ENCODE peak calls at places on chromosomes 13 and 19, in ten cellular contexts. C is amygdala; A is stimulated activated CD4-positive, alpha-beta T cell treated with anti-CD3 and anti-CD28 coated beads, TNF-alpha, amount 100 ng/mL, for 1 hour; T is activated T-cell treated with anti-CD3 and anti-CD28 coated beads for 1 hour; J is T follicular helper cell; H is Kasumi-1; L is aorta; K is foreskin fibroblast; E is IMR-90; R is HS-5. O is an unnamed sample.

GRCh38 chr13:98142427-98143156 is at the start of gene FARP1:
- DNase-seq in C (peak), A (no peak), T (no peak), J (no peak), H (no peak), L (peak), K (peak), E (peak), R (no peak), O (peak)

GRCh38 chr13:99655351-99656091 is 154.2 kb downstream of the TM9SF2 start:
- DNase-seq in C (no peak), A (no peak), T (no peak), J (no peak), H (no peak), L (no peak), K (peak), E (peak), R (no peak), O (no peak)

GRCh38 chr19:24166055-24166454 is 79.1 kb downstream of the ZNF254 start:
- DNase-seq in C (no peak), A (no peak), T (no peak), J (no peak), H (no peak), L (no peak), K (peak), E (peak), R (peak), O (no peak)

GRCh38 chr19:47240996-47241918 is 10.3 kb upstream of the BBC3 start:
- DNase-seq in C (peak), A (peak), T (peak), J (peak), H (peak), L (peak), K (peak), E (peak), R (no peak), O (no peak)

GRCh38 chr13:39072842-39073241 is 34.6 kb downstream of the NHLRC3 start:
- DNase-seq in C (no peak), A (no peak), T (no peak), J (no peak), H (no peak), L (no peak), K (no peak), E (no peak), R (no peak), O (no peak)

GRCh38 chr13:45700971-45701900 is 884 bp upstream of the CBY2 start:
- DNase-seq in C (no peak), A (no peak), T (no peak), J (no peak), H (no peak), L (no peak), K (no peak), E (no peak), R (no peak), O (no peak)

GRCh38 chr13:56561327-56561726 is 579.4 kb upstream of the PRR20A start:
- DNase-seq in C (no peak), A (no peak), T (no peak), J (no peak), H (peak), L (no peak), K (no peak), E (no peak), R (no peak), O (peak)

GRCh38 chr19:38392707-38393308 is 4.3 kb downstream of the SPRED3 start:
- DNase-seq in C (no peak), A (no peak), T (no peak), J (no peak), H (no peak), L (no peak), K (peak), E (peak), R (no peak), O (no peak)

GRCh38 chr19:23547156-23547555 is 139.9 kb downstream of the ZNF675 start:
- DNase-seq in C (no peak), A (no peak), T (no peak), J (no peak), H (no peak), L (no peak), K (no peak), E (no peak), R (no peak), O (no peak)

GRCh38 chr19:50896591-50897190 is 14.5 kb downstream of the KLK4 start:
- DNase-seq in C (no peak), A (no peak), T (no peak), J (no peak), H (no peak), L (no peak), K (peak), E (peak), R (peak), O (no peak)